ENCODE peak calls at places on chromosomes 16 and 17, in four cellular contexts. Y is Calu3, D is lower leg skin, Q is right lobe of liver. R is an unnamed sample.

GRCh38 chr16:149024-149675 is 3.3 kb upstream of the HBZ start:
- DNase-seq in Y (no peak), D (no peak), Q (peak), R (no peak)

GRCh38 chr17:59790936-59791335 is 83.5 kb downstream of the VMP1 start:
- DNase-seq in Y (no peak), D (peak), Q (no peak), R (no peak)

GRCh38 chr16:88502371-88502770 is 49.3 kb downstream of the ZFPM1 start:
- DNase-seq in Y (no peak), D (no peak), Q (no peak), R (no peak)

GRCh38 chr17:66975188-66975587 is 10.7 kb downstream of the CACNG4 start:
- DNase-seq in Y (no peak), D (no peak), Q (no peak), R (no peak)

GRCh38 chr16:85384831-85385462 is 228.2 kb upstream of the GSE1 start:
- DNase-seq in Y (peak), D (no peak), Q (peak), R (peak)

GRCh38 chr17:37564252-37564651 is 45.0 kb downstream of the SYNRG start:
- DNase-seq in Y (no peak), D (no peak), Q (no peak), R (no peak)

GRCh38 chr17:67662712-67663111 is 55.0 kb upstream of the NOL11 start:
- DNase-seq in Y (no peak), D (no peak), Q (no peak), R (no peak)

GRCh38 chr16:72997141-72997542 is 50.8 kb downstream of the ZFHX3 start:
- DNase-seq in Y (peak), D (peak), Q (no peak), R (peak)

GRCh38 chr17:40862985-40863733 is 3.9 kb downstream of the KRT12 start:
- DNase-seq in Y (no peak), D (no peak), Q (no peak), R (no peak)

GRCh38 chr16:77059441-77059840 is 131.5 kb upstream of the MON1B start:
- DNase-seq in Y (no peak), D (no peak), Q (no peak), R (no peak)

GRCh38 chr17:58679263-58680037 is 12.4 kb downstream of the TEX14 start:
- DNase-seq in Y (no peak), D (no peak), Q (no peak), R (peak)

GRCh38 chr16:81237282-81237681 is 1.2 kb upstream of the BCO1 start:
- DNase-seq in Y (no peak), D (peak), Q (peak), R (no peak)

GRCh38 chr16:75064403-75065148 is 52.0 kb downstream of the LDHD start:
- DNase-seq in Y (peak), D (no peak), Q (no peak), R (no peak)

GRCh38 chr17:75856062-75856681 is 1.0 kb upstream of the WBP2 start:
- DNase-seq in Y (peak), D (no peak), Q (no peak), R (peak)

GRCh38 chr17:76125922-76126321 is 15.1 kb downstream of the FOXJ1 start:
- DNase-seq in Y (no peak), D (no peak), Q (no peak), R (no peak)

GRCh38 chr17:68356949-68357455 is 65.7 kb downstream of the ARSG start:
- DNase-seq in Y (no peak), D (no peak), Q (no peak), R (no peak)

GRCh38 chr16:19294156-19294649 is 8.7 kb downstream of the CLEC19A start:
- DNase-seq in Y (no peak), D (peak), Q (peak), R (no peak)

GRCh38 chr17:60252459-60252858 is 102.7 kb downstream of the CA4 start:
- DNase-seq in Y (no peak), D (no peak), Q (no peak), R (no peak)

GRCh38 chr17:55295411-55296170 is 30.8 kb downstream of the HLF start:
- DNase-seq in Y (peak), D (peak), Q (peak), R (peak)

GRCh38 chr17:2085648-2085949 is 30.7 kb downstream of the HIC1 start:
- DNase-seq in Y (no peak), D (no peak), Q (no peak), R (no peak)

GRCh38 chr17:7307686-7308624 is 527 bp downstream of the EIF5A start:
- DNase-seq in Y (peak), D (peak), Q (peak), R (peak)

GRCh38 chr16:89167425-89167941 is 4.1 kb upstream of the CDH15 start:
- DNase-seq in Y (peak), D (peak), Q (peak), R (peak)

GRCh38 chr16:1431497-1432270 is 806 bp downstream of the PERCC1 start:
- DNase-seq in Y (no peak), D (no peak), Q (no peak), R (no peak)

GRCh38 chr16:85645021-85645589 is 32.0 kb downstream of the GSE1 start:
- DNase-seq in Y (peak), D (no peak), Q (no peak), R (peak)

GRCh38 chr16:3881499-3881995 is 1.0 kb upstream of the CREBBP start:
- DNase-seq in Y (peak), D (peak), Q (no peak), R (no peak)

GRCh38 chr16:88338111-88338510 is 44.6 kb upstream of the ZNF469 start:
- DNase-seq in Y (no peak), D (no peak), Q (peak), R (no peak)

GRCh38 chr16:85916141-85916890 is 17.4 kb downstream of the IRF8 start:
- DNase-seq in Y (peak), D (no peak), Q (peak), R (peak)

GRCh38 chr16:65249768-65250167 is 127.9 kb upstream of the CDH11 start:
- DNase-seq in Y (no peak), D (peak), Q (no peak), R (no peak)

GRCh38 chr17:18139092-18139491 is 30.5 kb downstream of the MYO15A start:
- DNase-seq in Y (no peak), D (no peak), Q (no peak), R (no peak)

GRCh38 chr17:32174889-32175288 is 32.6 kb downstream of the RHOT1 start:
- DNase-seq in Y (no peak), D (no peak), Q (no peak), R (no peak)

GRCh38 chr17:22511431-22511830 is 819.1 kb downstream of the KCNJ18 start:
- DNase-seq in Y (no peak), D (no peak), Q (no peak), R (no peak)

GRCh38 chr17:19339341-19339815 is 23.1 kb downstream of the B9D1 start:
- DNase-seq in Y (no peak), D (no peak), Q (no peak), R (no peak)

GRCh38 chr16:68915561-68915960 is 72.2 kb downstream of the TANGO6 start:
- DNase-seq in Y (no peak), D (no peak), Q (no peak), R (no peak)

GRCh38 chr17:82198092-82198491 is 14.6 kb downstream of the CCDC57 start:
- DNase-seq in Y (no peak), D (no peak), Q (no peak), R (no peak)

GRCh38 chr16:89599451-89599858 is 14.0 kb upstream of the DPEP1 start:
- DNase-seq in Y (peak), D (no peak), Q (no peak), R (no peak)

GRCh38 chr17:18008496-18009268 is 30.3 kb downstream of the ATPAF2 start:
- DNase-seq in Y (no peak), D (no peak), Q (no peak), R (peak)

GRCh38 chr17:35743911-35744328 is 9.1 kb downstream of the GAS2L2 start:
- DNase-seq in Y (peak), D (no peak), Q (peak), R (peak)

DNA sequence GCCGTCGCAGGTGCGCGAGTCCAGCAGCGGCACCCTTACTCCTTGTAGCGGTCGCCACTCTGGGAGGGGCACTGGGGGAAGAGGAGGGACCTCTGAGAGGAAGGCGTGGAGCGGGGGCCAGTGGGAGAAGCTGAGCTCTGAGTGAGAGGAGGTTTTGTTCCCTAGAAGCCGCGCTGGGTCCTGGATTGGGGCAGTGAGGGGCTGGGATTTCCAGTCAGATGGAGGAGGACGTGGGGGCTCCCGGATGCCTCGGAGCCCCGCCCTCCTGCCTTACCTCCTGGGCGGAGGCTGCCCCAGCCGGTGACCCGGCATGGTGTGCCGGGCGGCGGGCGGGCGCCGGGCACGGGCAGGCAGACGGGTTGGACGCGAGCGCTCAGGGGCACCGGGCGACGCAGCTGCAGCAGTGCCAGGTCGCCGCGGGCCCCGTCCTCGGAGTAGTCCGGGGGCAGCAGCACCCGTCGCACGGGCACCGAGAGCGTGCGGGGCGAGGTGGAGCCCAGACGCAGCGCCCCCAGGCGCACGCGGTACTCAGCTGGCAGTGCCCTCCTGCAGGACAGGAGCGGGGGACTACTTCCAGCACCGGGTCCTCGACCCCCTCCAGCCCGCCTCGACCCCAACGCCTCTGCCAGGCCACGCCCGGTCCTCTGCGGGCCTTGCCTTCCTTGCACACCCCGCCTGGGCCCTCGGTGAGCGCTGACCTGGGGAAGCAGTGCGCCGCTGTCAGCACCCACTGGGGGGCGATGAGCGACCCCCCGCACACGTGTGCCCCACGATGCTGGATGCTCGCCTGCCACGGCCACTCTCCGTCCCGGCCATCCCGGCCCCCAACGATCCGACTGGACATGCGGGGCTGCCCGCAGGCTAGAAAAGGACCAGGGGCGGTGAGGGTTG is 2.0 kb downstream of the PRSS33 start:
- DNase-seq in Y (peak), D (no peak), Q (no peak), R (no peak)
- TF ChIP-seq CTCF in Y (peak), D (no peak), Q (no peak), R (peak)

GRCh38 chr17:47844814-47845453 is 3.9 kb upstream of the SCRN2 start:
- DNase-seq in Y (no peak), D (no peak), Q (no peak), R (no peak)
- TF ChIP-seq CTCF in Y (peak), D (no peak), Q (peak), R (peak)

DNA sequence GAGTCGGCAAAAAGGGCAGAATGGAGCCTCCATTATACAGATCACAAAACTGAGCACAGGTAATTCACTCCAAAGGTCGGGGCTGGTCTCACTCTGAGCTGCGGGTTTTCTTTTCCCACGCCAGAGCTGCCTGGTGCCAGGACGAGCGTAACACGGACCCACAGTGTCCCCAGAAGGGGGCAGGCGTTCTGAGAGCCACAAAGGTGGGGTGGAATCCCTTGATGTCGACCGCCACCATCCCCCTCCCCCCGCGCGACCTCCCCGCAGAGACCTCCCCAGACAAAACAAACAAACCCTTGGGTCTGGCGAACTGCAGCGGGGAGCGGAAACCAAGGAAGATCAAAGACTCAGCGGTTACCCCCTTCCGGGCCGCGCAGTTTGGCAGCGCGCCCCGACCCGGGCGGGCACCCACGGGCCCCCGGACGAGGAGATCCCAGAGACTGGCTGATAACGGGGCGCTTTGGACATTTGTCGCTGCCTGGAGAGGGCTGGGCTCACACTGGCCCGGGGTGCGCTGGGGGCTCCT is 793 bp upstream of the NKD1 start:
- DNase-seq in Y (peak), D (no peak), Q (peak), R (no peak)
- TF ChIP-seq CTCF in Y (peak), D (no peak), Q (peak), R (peak)

DNA sequence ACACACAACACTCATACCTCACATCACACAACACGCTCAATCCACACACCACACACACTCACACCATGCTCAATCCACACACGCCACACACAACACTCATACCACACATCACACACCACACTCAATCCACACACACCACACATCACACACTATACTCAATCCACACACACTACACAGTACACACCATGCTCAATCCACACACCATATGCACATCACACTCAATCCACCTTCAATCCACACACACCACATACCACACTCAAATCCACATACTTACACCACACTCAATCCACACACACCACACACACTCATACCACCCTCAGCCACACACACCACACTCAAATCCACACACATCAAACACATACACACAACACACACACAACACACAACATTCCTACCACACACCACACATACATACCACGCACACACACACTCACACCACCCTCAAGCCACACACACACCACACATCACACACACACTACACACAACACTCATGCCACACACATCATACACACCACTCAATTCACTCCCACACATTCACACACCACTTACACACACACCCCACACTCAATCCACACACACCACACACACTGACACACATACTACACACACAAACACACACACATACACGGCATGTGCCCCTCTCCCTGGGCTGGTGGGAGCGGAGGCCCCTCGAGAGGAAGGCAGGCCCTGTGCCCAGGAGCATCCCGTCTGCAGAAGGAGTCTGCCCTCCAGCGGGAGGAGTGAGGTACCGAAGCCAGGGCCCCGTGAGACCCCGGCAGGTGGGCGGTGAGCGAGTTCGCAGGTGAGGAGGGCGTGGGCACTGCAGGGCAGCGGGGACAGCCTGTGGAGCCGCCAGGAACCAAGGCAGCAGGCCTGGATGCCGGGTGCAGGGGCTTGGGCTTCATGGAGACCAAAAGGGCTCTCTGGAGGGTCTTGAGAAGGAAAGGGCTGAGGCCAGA is 33.1 kb upstream of the RPTOR start:
- DNase-seq in Y (no peak), D (no peak), Q (no peak), R (no peak)
- TF ChIP-seq CTCF in Y (no peak), D (no peak), Q (no peak), R (no peak)

GRCh38 chr16:57411362-57411976 is 6.9 kb downstream of the CCL17 start:
- DNase-seq in Y (no peak), D (no peak), Q (no peak), R (no peak)
- TF ChIP-seq CTCF in Y (no peak), D (no peak), Q (no peak), R (no peak)

GRCh38 chr17:48374650-48375230 is 55.3 kb downstream of the SKAP1 start:
- DNase-seq in Y (peak), D (no peak), Q (no peak), R (peak)
- TF ChIP-seq CTCF in Y (peak), D (no peak), Q (peak), R (peak)

GRCh38 chr17:14196337-14196997 is 40.2 kb downstream of the CDRT15 start:
- DNase-seq in Y (no peak), D (no peak), Q (no peak), R (no peak)
- TF ChIP-seq CTCF in Y (peak), D (no peak), Q (no peak), R (no peak)

DNA sequence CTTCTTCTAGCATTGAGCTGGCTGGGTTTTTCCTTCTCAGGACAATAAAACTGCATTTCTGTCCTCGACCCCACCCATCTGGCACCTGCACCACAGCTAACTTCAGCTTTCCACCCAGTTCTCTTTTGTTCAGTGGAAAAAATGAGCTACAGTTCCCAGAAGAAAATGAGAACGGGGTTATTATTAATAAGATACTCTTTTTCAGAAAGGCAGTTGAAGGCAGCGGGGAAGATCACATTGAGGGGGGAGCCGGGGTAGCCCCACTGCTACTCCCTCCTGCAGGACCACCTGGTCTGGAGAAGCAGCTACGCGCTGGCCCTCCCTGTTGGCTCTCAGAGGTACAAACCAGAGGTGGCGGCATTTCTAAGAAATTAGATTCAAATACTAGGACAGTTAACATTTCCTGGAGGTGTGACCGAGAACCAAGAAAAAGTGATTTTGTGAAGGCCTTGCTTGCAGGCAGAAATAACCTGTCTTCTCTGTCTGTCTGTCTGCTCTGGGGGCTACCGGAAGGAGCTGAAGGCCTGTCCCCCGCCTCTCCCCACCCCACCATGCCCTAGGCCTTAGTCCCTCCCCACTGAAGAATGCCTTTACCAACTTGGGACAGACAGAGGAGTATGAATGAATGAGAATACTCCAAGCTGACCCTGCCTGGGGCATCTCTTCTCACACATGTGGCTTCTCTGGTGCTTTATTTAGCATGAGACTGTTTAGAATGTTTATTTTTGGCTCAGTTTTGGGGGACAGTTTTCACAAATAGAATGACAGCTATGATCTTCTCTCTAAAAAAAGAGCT is 123.8 kb downstream of the XYLT1 start:
- DNase-seq in Y (no peak), D (no peak), Q (no peak), R (no peak)
- TF ChIP-seq CTCF in Y (no peak), D (no peak), Q (no peak), R (no peak)

R was measured in RWPE1.